ENCODE peak calls at places on chromosomes 1 and 21, in five cellular contexts. P, Q, I, K and D are unnamed samples.
A peak's percentile ranks its signal among the peaks of the same experiment; 100 is the strongest.

GRCh38 chr1:45864124-45864721 is 60.8 kb downstream of the MAST2 start:
- DNase-seq in P (no peak), Q (no peak), I (no peak), K (no peak), D (no peak)

GRCh38 chr1:226637147-226637935 is 88.8 kb downstream of the STUM start:
- DNase-seq in P (no peak), Q (no peak), I (peak; percentile 75), K (peak; percentile 38), D (no peak)

GRCh38 chr1:115258302-115258866 is 79.7 kb downstream of the NGF start:
- DNase-seq in P (no peak), Q (peak; percentile 2), I (no peak), K (no peak), D (no peak)

GRCh38 chr1:6252374-6252710 is 8.4 kb downstream of the HES3 start:
- DNase-seq in P (no peak), Q (no peak), I (no peak), K (no peak), D (no peak)

GRCh38 chr1:234111458-234112142 is 207.1 kb downstream of the SLC35F3 start:
- DNase-seq in P (peak; percentile 73), Q (no peak), I (peak; percentile 27), K (peak; percentile 33), D (no peak)

GRCh38 chr1:234961468-234962339 is 166.9 kb downstream of the TOMM20 start:
- DNase-seq in P (no peak), Q (no peak), I (no peak), K (no peak), D (no peak)

GRCh38 chr21:26368591-26368990 is 198.0 kb upstream of the APP start:
- DNase-seq in P (no peak), Q (no peak), I (no peak), K (no peak), D (no peak)

GRCh38 chr1:54557956-54558355 is 9.9 kb downstream of the ACOT11 start:
- DNase-seq in P (no peak), Q (no peak), I (no peak), K (no peak), D (no peak)

GRCh38 chr1:220076861-220077762 is 12.5 kb downstream of the BPNT1 start:
- DNase-seq in P (no peak), Q (no peak), I (no peak), K (no peak), D (no peak)

GRCh38 chr21:37687001-37687400 is 229.3 kb downstream of the KCNJ6 start:
- DNase-seq in P (no peak), Q (no peak), I (no peak), K (no peak), D (no peak)

GRCh38 chr1:67978988-67979516 is 71.4 kb downstream of the DIRAS3 start:
- DNase-seq in P (no peak), Q (peak; percentile 78), I (no peak), K (peak; percentile 37), D (no peak)

GRCh38 chr21:32861871-32862270 is 90.3 kb upstream of the PAXBP1 start:
- DNase-seq in P (no peak), Q (no peak), I (no peak), K (no peak), D (no peak)

GRCh38 chr1:66292944-66293343 is 241.0 kb upstream of the SGIP1 start:
- DNase-seq in P (no peak), Q (peak; percentile 64), I (no peak), K (no peak), D (no peak)

GRCh38 chr1:228697209-228698016 is 37.9 kb upstream of the RHOU start:
- DNase-seq in P (peak; percentile 37), Q (no peak), I (no peak), K (peak; percentile 60), D (no peak)

GRCh38 chr1:54403377-54403776 is 2.8 kb downstream of the SSBP3 start:
- DNase-seq in P (no peak), Q (no peak), I (no peak), K (no peak), D (no peak)

GRCh38 chr1:196115641-196116040 is 492.6 kb downstream of the KCNT2 start:
- DNase-seq in P (no peak), Q (no peak), I (no peak), K (no peak), D (no peak)

GRCh38 chr1:24954631-24955030 is 24.6 kb upstream of the RUNX3 start:
- DNase-seq in P (no peak), Q (no peak), I (no peak), K (no peak), D (no peak)

GRCh38 chr1:198726455-198726854 is 87.6 kb downstream of the PTPRC start:
- DNase-seq in P (no peak), Q (no peak), I (no peak), K (no peak), D (no peak)

GRCh38 chr1:2226525-2227340 is 1.4 kb upstream of the SKI start:
- DNase-seq in P (peak; percentile 82), Q (no peak), I (no peak), K (no peak), D (no peak)

GRCh38 chr1:147545133-147545532 is 3.8 kb downstream of the BCL9 start:
- DNase-seq in P (no peak), Q (peak; percentile 66), I (no peak), K (no peak), D (peak; percentile 24)

GRCh38 chr1:147539122-147539575 is 2.2 kb upstream of the BCL9 start:
- DNase-seq in P (no peak), Q (peak; percentile 85), I (peak; percentile 19), K (peak; percentile 77), D (no peak)

GRCh38 chr1:147547065-147547464 is 5.8 kb downstream of the BCL9 start:
- DNase-seq in P (no peak), Q (no peak), I (no peak), K (no peak), D (no peak)

GRCh38 chr1:147542549-147542857 is 1.2 kb downstream of the BCL9 start:
- DNase-seq in P (no peak), Q (no peak), I (no peak), K (no peak), D (no peak)

GRCh38 chr1:147541672-147542548 is 609 bp downstream of the BCL9 start:
- DNase-seq in P (peak; percentile 58), Q (no peak), I (no peak), K (no peak), D (no peak)
- H2AFZ ChIP-seq in P (peak overlapping the region; percentile 57), Q (peak overlapping the region; percentile 91), I (peak overlapping the region; percentile 82), K (no peak overlapping the region), D (peak overlapping the region; percentile 87)

DNA sequence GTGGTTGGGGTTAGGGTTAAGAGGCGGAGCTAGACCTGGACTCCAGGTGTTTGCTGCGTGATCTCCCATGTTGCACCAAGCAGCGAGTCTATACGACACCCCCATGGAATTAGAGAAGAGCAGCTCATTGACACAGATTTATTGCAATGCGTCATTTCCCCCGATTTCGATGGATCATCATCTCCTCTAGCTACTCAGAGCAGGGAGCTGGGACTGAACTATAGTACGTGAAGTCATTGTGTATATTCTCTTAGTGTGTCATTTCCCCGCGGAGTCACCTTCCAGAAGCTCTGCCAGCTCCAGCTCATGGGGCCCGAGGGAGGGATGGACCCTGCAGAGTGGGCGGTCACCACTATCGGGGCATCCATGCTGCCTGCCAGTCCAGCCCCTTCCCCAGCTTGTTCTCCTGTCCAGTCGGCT is 7.5 kb upstream of the C2CD2 start:
- DNase-seq in P (no peak), Q (no peak), I (no peak), K (no peak), D (no peak)
- TF ChIP-seq REST in P (no peak), Q (no peak), I (no peak), K (no peak), D (no peak)

GRCh38 chr1:163173121-163173520 is 29.6 kb downstream of the RGS5 start:
- DNase-seq in P (no peak), Q (no peak), I (no peak), K (no peak), D (no peak)
- TF ChIP-seq YY1 in P (no peak), Q (no peak), I (no peak), K (no peak), D (no peak)

DNA sequence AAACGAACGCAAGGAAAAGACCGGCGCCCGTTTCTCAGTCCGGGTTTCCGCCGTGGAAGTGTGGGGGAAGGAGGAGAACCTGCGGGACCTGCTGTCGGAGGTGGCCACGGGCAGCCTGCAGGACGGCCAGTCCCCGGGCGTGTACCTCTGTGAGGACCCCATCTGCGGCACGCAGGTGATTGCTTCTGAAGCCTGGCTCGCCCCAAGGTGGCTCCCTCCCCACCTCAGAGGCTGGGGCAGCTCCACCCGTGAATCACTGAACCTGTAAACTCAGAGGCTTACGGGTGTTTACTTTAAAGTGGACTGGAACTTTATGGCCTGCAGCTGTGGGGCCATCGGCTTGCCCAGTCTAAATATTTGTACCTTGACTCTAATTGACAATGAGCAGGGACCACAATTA is 454.6 kb downstream of the KIF26B start:
- DNase-seq in P (no peak), Q (no peak), I (no peak), K (no peak), D (no peak)
- H2AFZ ChIP-seq in P (no peak overlapping the region), Q (no peak overlapping the region), I (no peak overlapping the region), K (no peak overlapping the region), D (no peak overlapping the region)

GRCh38 chr1:244444854-244445253 is 6.9 kb downstream of the ADSS2 start:
- DNase-seq in P (no peak), Q (no peak), I (no peak), K (no peak), D (no peak)
- TF ChIP-seq REST in P (no peak), Q (no peak), I (no peak), K (no peak), D (no peak)

GRCh38 chr1:203364013-203364730 is 13.2 kb upstream of the FMOD start:
- DNase-seq in P (peak; percentile 72), Q (no peak), I (peak; percentile 44), K (no peak), D (no peak)
- TF ChIP-seq YY1 in P (no peak), Q (no peak), I (no peak), K (no peak), D (no peak)